ENCODE peak calls at places on chromosomes 2 and 18, in ten cellular contexts. One of them, this sample, is unnamed. For H3K27me3, the result is how much of the 10 kb centered on the place peaks cover.

GRCh38 chr2:144645055-144645778 is 125.3 kb upstream of the ZEB2 start:
- DNase-seq in testis: no peak
- DNase-seq in ovary: no peak
- DNase-seq in Peyer's patch: no peak
- DNase-seq in IMR-90: peak
- DNase-seq in adrenal gland: no peak
- DNase-seq in transverse colon: no peak
- DNase-seq in uterus: no peak
- DNase-seq in HCT116: no peak
- DNase-seq in right lobe of liver: no peak
- DNase-seq in this sample: no peak

GRCh38 chr18:67425724-67426123 is 90.8 kb downstream of the DSEL start:
- DNase-seq in IMR-90: peak
- DNase-seq in ovary: no peak
- DNase-seq in testis: no peak
- DNase-seq in transverse colon: no peak
- DNase-seq in right lobe of liver: no peak
- DNase-seq in Peyer's patch: no peak
- DNase-seq in adrenal gland: no peak
- DNase-seq in uterus: no peak
- DNase-seq in HCT116: no peak
- DNase-seq in this sample: no peak

GRCh38 chr2:30354150-30354549 is 92.9 kb upstream of the LCLAT1 start:
- DNase-seq in ovary: no peak
- DNase-seq in right lobe of liver: no peak
- DNase-seq in testis: no peak
- DNase-seq in uterus: no peak
- DNase-seq in HCT116: no peak
- DNase-seq in transverse colon: no peak
- DNase-seq in adrenal gland: no peak
- DNase-seq in IMR-90: no peak
- DNase-seq in Peyer's patch: no peak
- DNase-seq in this sample: no peak

GRCh38 chr2:148917431-148917830 is 42.4 kb downstream of the KIF5C start:
- DNase-seq in ovary: no peak
- DNase-seq in transverse colon: no peak
- DNase-seq in right lobe of liver: no peak
- DNase-seq in uterus: no peak
- DNase-seq in IMR-90: no peak
- DNase-seq in adrenal gland: no peak
- DNase-seq in HCT116: no peak
- DNase-seq in testis: no peak
- DNase-seq in Peyer's patch: no peak
- DNase-seq in this sample: no peak

GRCh38 chr2:212027681-212028628 is 510.6 kb downstream of the ERBB4 start:
- DNase-seq in uterus: no peak
- DNase-seq in Peyer's patch: no peak
- DNase-seq in adrenal gland: no peak
- DNase-seq in IMR-90: peak
- DNase-seq in right lobe of liver: no peak
- DNase-seq in HCT116: no peak
- DNase-seq in ovary: no peak
- DNase-seq in transverse colon: no peak
- DNase-seq in testis: no peak
- DNase-seq in this sample: no peak

GRCh38 chr2:74584088-74584645 is 29.6 kb downstream of the DOK1 start:
- DNase-seq in transverse colon: no peak
- DNase-seq in HCT116: no peak
- DNase-seq in uterus: no peak
- DNase-seq in ovary: no peak
- DNase-seq in adrenal gland: no peak
- DNase-seq in right lobe of liver: no peak
- DNase-seq in testis: no peak
- DNase-seq in IMR-90: peak
- DNase-seq in Peyer's patch: no peak
- DNase-seq in this sample: no peak

GRCh38 chr18:57218281-57218680 is 71.4 kb downstream of the BOD1L2 start:
- DNase-seq in adrenal gland: no peak
- DNase-seq in transverse colon: no peak
- DNase-seq in ovary: no peak
- DNase-seq in right lobe of liver: no peak
- DNase-seq in IMR-90: no peak
- DNase-seq in HCT116: no peak
- DNase-seq in Peyer's patch: no peak
- DNase-seq in uterus: no peak
- DNase-seq in testis: no peak
- DNase-seq in this sample: no peak

GRCh38 chr18:46411862-46412690 is 244.9 kb downstream of the LOXHD1 start:
- DNase-seq in ovary: peak
- DNase-seq in uterus: no peak
- DNase-seq in adrenal gland: peak
- DNase-seq in Peyer's patch: no peak
- DNase-seq in testis: peak
- DNase-seq in IMR-90: no peak
- DNase-seq in HCT116: no peak
- DNase-seq in transverse colon: no peak
- DNase-seq in right lobe of liver: peak
- DNase-seq in this sample: no peak

GRCh38 chr2:206481056-206481455 is 37.7 kb downstream of the ADAM23 start:
- DNase-seq in transverse colon: no peak
- DNase-seq in testis: no peak
- DNase-seq in adrenal gland: no peak
- DNase-seq in IMR-90: no peak
- DNase-seq in Peyer's patch: no peak
- DNase-seq in HCT116: no peak
- DNase-seq in uterus: no peak
- DNase-seq in ovary: no peak
- DNase-seq in right lobe of liver: no peak
- DNase-seq in this sample: no peak

GRCh38 chr2:41970898-41971660 is 76.7 kb upstream of the PKDCC start:
- DNase-seq in right lobe of liver: no peak
- DNase-seq in IMR-90: peak
- DNase-seq in uterus: no peak
- DNase-seq in transverse colon: no peak
- DNase-seq in testis: no peak
- DNase-seq in ovary: no peak
- DNase-seq in adrenal gland: no peak
- DNase-seq in Peyer's patch: no peak
- DNase-seq in HCT116: no peak
- DNase-seq in this sample: no peak

GRCh38 chr2:96320326-96321229 is 4.5 kb upstream of the ITPRIPL1 start:
- DNase-seq in uterus: no peak
- DNase-seq in adrenal gland: no peak
- DNase-seq in ovary: no peak
- DNase-seq in IMR-90: no peak
- DNase-seq in right lobe of liver: no peak
- DNase-seq in HCT116: no peak
- DNase-seq in transverse colon: no peak
- DNase-seq in testis: no peak
- DNase-seq in Peyer's patch: no peak
- DNase-seq in this sample: no peak

GRCh38 chr2:176101862-176102261 is 2.3 kb downstream of the HOXD12 start:
- DNase-seq in transverse colon: no peak
- DNase-seq in HCT116: no peak
- DNase-seq in right lobe of liver: no peak
- DNase-seq in uterus: no peak
- DNase-seq in adrenal gland: no peak
- DNase-seq in Peyer's patch: no peak
- DNase-seq in testis: no peak
- DNase-seq in ovary: no peak
- DNase-seq in IMR-90: no peak
- DNase-seq in this sample: no peak

GRCh38 chr2:64400733-64401500 is 53.0 kb upstream of the LGALSL start:
- DNase-seq in right lobe of liver: peak
- DNase-seq in adrenal gland: peak
- DNase-seq in ovary: no peak
- DNase-seq in transverse colon: peak
- DNase-seq in testis: no peak
- DNase-seq in IMR-90: no peak
- DNase-seq in HCT116: no peak
- DNase-seq in Peyer's patch: no peak
- DNase-seq in uterus: no peak
- DNase-seq in this sample: no peak

GRCh38 chr2:227183657-227184367 is 19.4 kb downstream of the COL4A3 start:
- DNase-seq in ovary: no peak
- DNase-seq in adrenal gland: no peak
- DNase-seq in HCT116: no peak
- DNase-seq in transverse colon: no peak
- DNase-seq in testis: no peak
- DNase-seq in Peyer's patch: no peak
- DNase-seq in right lobe of liver: peak
- DNase-seq in IMR-90: no peak
- DNase-seq in uterus: no peak
- DNase-seq in this sample: no peak

GRCh38 chr2:240429872-240430491 is 5.5 kb upstream of the GPC1 start:
- DNase-seq in transverse colon: no peak
- DNase-seq in ovary: no peak
- DNase-seq in uterus: no peak
- DNase-seq in Peyer's patch: no peak
- DNase-seq in adrenal gland: peak
- DNase-seq in right lobe of liver: peak
- DNase-seq in IMR-90: no peak
- DNase-seq in HCT116: no peak
- DNase-seq in testis: peak
- DNase-seq in this sample: no peak
- H3K27me3 ChIP-seq in transverse colon: under half
- H3K27me3 ChIP-seq in ovary: under half
- H3K27me3 ChIP-seq in uterus: under half
- H3K27me3 ChIP-seq in Peyer's patch: under half
- H3K27me3 ChIP-seq in adrenal gland: under half
- H3K27me3 ChIP-seq in right lobe of liver: under half
- H3K27me3 ChIP-seq in IMR-90: under half
- H3K27me3 ChIP-seq in HCT116: under half
- H3K27me3 ChIP-seq in testis: under half
- H3K27me3 ChIP-seq in this sample: under half

GRCh38 chr18:74544898-74545297 is 10.6 kb downstream of the CNDP1 start:
- DNase-seq in Peyer's patch: no peak
- DNase-seq in transverse colon: no peak
- DNase-seq in ovary: no peak
- DNase-seq in uterus: no peak
- DNase-seq in IMR-90: no peak
- DNase-seq in HCT116: no peak
- DNase-seq in testis: no peak
- DNase-seq in adrenal gland: no peak
- DNase-seq in right lobe of liver: peak
- DNase-seq in this sample: no peak

GRCh38 chr18:74546007-74546406 is 11.7 kb downstream of the CNDP1 start:
- DNase-seq in adrenal gland: no peak
- DNase-seq in testis: no peak
- DNase-seq in right lobe of liver: no peak
- DNase-seq in Peyer's patch: no peak
- DNase-seq in transverse colon: no peak
- DNase-seq in uterus: no peak
- DNase-seq in ovary: no peak
- DNase-seq in HCT116: no peak
- DNase-seq in IMR-90: no peak
- DNase-seq in this sample: no peak

GRCh38 chr18:74539289-74539688 is 5.0 kb downstream of the CNDP1 start:
- DNase-seq in HCT116: no peak
- DNase-seq in right lobe of liver: peak
- DNase-seq in transverse colon: no peak
- DNase-seq in Peyer's patch: no peak
- DNase-seq in IMR-90: no peak
- DNase-seq in uterus: no peak
- DNase-seq in ovary: no peak
- DNase-seq in testis: no peak
- DNase-seq in adrenal gland: no peak
- DNase-seq in this sample: no peak

GRCh38 chr18:74540689-74541421 is 6.6 kb downstream of the CNDP1 start:
- DNase-seq in adrenal gland: no peak
- DNase-seq in HCT116: no peak
- DNase-seq in IMR-90: peak
- DNase-seq in uterus: no peak
- DNase-seq in transverse colon: peak
- DNase-seq in testis: no peak
- DNase-seq in right lobe of liver: no peak
- DNase-seq in ovary: no peak
- DNase-seq in Peyer's patch: no peak
- DNase-seq in this sample: no peak

DNA sequence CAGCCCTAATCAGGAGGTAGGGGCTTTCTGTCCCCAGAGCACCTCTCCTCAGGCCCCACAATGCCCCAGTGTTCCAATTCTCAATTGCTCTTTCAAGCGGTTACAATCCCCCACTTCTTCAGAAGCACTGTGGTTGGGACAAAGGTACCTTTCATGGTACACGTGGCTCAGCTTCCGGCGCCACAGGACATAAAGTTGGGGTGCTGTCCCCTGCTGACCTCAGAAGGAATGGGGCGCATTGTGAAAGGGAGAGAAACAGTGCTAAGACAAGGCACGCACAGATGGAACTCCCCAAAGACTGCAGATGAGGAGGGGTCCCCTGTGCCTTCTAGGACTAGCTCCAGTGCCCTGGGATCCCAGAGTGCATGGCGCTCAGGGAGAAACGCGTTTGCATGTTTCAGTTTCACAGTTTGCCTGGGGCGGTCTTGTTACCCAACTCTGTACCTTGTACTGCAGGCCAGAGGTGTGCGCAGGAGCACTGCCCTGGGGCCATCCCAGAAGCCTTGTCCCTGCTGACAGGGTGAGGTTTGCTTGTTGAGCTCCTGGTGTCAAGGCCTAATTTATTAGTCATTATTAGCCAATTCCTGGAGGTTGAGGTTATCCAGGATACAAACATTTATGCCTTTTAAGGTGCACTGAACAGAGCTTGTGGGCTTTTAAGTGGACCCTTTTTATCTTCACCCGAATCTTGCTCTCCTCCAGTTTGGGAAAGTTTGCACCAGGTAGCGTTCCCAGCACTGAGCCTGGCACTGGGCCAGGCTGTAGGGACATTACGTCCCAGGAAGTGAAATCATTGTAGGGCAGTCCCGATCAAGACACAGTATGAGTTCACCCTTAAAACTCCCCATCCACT is 7.6 kb downstream of the CNDP1 start:
- DNase-seq in testis: no peak
- DNase-seq in uterus: no peak
- DNase-seq in ovary: no peak
- DNase-seq in Peyer's patch: peak
- DNase-seq in IMR-90: no peak
- DNase-seq in HCT116: no peak
- DNase-seq in right lobe of liver: peak
- DNase-seq in adrenal gland: no peak
- DNase-seq in transverse colon: peak
- DNase-seq in this sample: no peak
- TF ChIP-seq POLR2A in testis: no peak
- TF ChIP-seq POLR2A in uterus: no peak
- TF ChIP-seq POLR2A in ovary: no peak
- TF ChIP-seq POLR2A in Peyer's patch: no peak
- TF ChIP-seq POLR2A in IMR-90: no peak
- TF ChIP-seq POLR2A in HCT116: no peak
- TF ChIP-seq POLR2A in right lobe of liver: peak
- TF ChIP-seq POLR2A in adrenal gland: no peak
- TF ChIP-seq POLR2A in transverse colon: no peak
- TF ChIP-seq POLR2A in this sample: no peak

GRCh38 chr18:26575865-26576217 is 27.5 kb upstream of the KCTD1 start:
- DNase-seq in transverse colon: no peak
- DNase-seq in testis: no peak
- DNase-seq in right lobe of liver: no peak
- DNase-seq in IMR-90: no peak
- DNase-seq in ovary: no peak
- DNase-seq in Peyer's patch: no peak
- DNase-seq in adrenal gland: no peak
- DNase-seq in HCT116: no peak
- DNase-seq in uterus: no peak
- DNase-seq in this sample: no peak
- H3K27me3 ChIP-seq in transverse colon: under half
- H3K27me3 ChIP-seq in testis: under half
- H3K27me3 ChIP-seq in right lobe of liver: under half
- H3K27me3 ChIP-seq in IMR-90: under half
- H3K27me3 ChIP-seq in ovary: under half
- H3K27me3 ChIP-seq in Peyer's patch: under half
- H3K27me3 ChIP-seq in adrenal gland: under half
- H3K27me3 ChIP-seq in HCT116: under half
- H3K27me3 ChIP-seq in uterus: under half
- H3K27me3 ChIP-seq in this sample: under half

GRCh38 chr2:237199577-237199976 is 113.9 kb downstream of the COPS8 start:
- DNase-seq in right lobe of liver: no peak
- DNase-seq in HCT116: no peak
- DNase-seq in ovary: no peak
- DNase-seq in Peyer's patch: no peak
- DNase-seq in adrenal gland: no peak
- DNase-seq in uterus: no peak
- DNase-seq in testis: peak
- DNase-seq in IMR-90: no peak
- DNase-seq in transverse colon: no peak
- DNase-seq in this sample: no peak
- TF ChIP-seq POLR2A in right lobe of liver: no peak
- TF ChIP-seq POLR2A in HCT116: no peak
- TF ChIP-seq POLR2A in ovary: no peak
- TF ChIP-seq POLR2A in Peyer's patch: no peak
- TF ChIP-seq POLR2A in adrenal gland: no peak
- TF ChIP-seq POLR2A in uterus: no peak
- TF ChIP-seq POLR2A in testis: no peak
- TF ChIP-seq POLR2A in IMR-90: peak
- TF ChIP-seq POLR2A in transverse colon: no peak
- TF ChIP-seq POLR2A in this sample: no peak